ENCODE peak calls at places on chromosomes 11 and 22, in five cellular contexts. One of them, this sample, is unnamed.

GRCh38 chr22:42974223-42974622 is 40.7 kb downstream of the PACSIN2 start:
- DNase-seq in colonic mucosa: peak; percentile 61
- DNase-seq in IMR-90: no peak
- DNase-seq in CD8-positive, alpha-beta T cell: no peak
- DNase-seq in hepatocyte: no peak
- DNase-seq in this sample: no peak

GRCh38 chr11:69552951-69553350 is 71.5 kb downstream of the LINC01488 start:
- DNase-seq in colonic mucosa: no peak
- DNase-seq in IMR-90: no peak
- DNase-seq in CD8-positive, alpha-beta T cell: no peak
- DNase-seq in hepatocyte: no peak
- DNase-seq in this sample: no peak

GRCh38 chr22:45129703-45130524 is 33.8 kb upstream of the NUP50 start:
- DNase-seq in colonic mucosa: no peak
- DNase-seq in IMR-90: no peak
- DNase-seq in CD8-positive, alpha-beta T cell: no peak
- DNase-seq in hepatocyte: no peak
- DNase-seq in this sample: no peak

GRCh38 chr22:42644422-42645340 is 4.3 kb upstream of the ATP5MGL start:
- DNase-seq in colonic mucosa: no peak
- DNase-seq in IMR-90: no peak
- DNase-seq in CD8-positive, alpha-beta T cell: no peak
- DNase-seq in hepatocyte: peak; percentile 52
- DNase-seq in this sample: peak; percentile 48

GRCh38 chr11:126542621-126543020 is 187.1 kb downstream of the ST3GAL4 start:
- DNase-seq in colonic mucosa: no peak
- DNase-seq in IMR-90: no peak
- DNase-seq in CD8-positive, alpha-beta T cell: no peak
- DNase-seq in hepatocyte: no peak
- DNase-seq in this sample: no peak

GRCh38 chr22:46578824-46579561 is 41.2 kb upstream of the GRAMD4 start:
- DNase-seq in colonic mucosa: peak; percentile 76
- DNase-seq in IMR-90: peak; percentile 40
- DNase-seq in CD8-positive, alpha-beta T cell: no peak
- DNase-seq in hepatocyte: peak; percentile 56
- DNase-seq in this sample: peak; percentile 61

GRCh38 chr11:100681064-100681502 is 6.0 kb upstream of the ARHGAP42 start:
- DNase-seq in colonic mucosa: peak; percentile 84
- DNase-seq in IMR-90: peak; percentile 34
- DNase-seq in CD8-positive, alpha-beta T cell: no peak
- DNase-seq in hepatocyte: peak; percentile 77
- DNase-seq in this sample: peak; percentile 68

GRCh38 chr22:43811777-43812148 is 342 bp downstream of the EFCAB6 start:
- DNase-seq in colonic mucosa: no peak
- DNase-seq in IMR-90: peak; percentile 61
- DNase-seq in CD8-positive, alpha-beta T cell: no peak
- DNase-seq in hepatocyte: peak; percentile 55
- DNase-seq in this sample: no peak

GRCh38 chr22:49962751-49963646 is 2.4 kb downstream of the PIM3 start:
- DNase-seq in colonic mucosa: peak; percentile 39
- DNase-seq in IMR-90: no peak
- DNase-seq in CD8-positive, alpha-beta T cell: no peak
- DNase-seq in hepatocyte: peak; percentile 30
- DNase-seq in this sample: peak; percentile 43

GRCh38 chr11:114091791-114092397 is 32.4 kb downstream of the ZBTB16 start:
- DNase-seq in colonic mucosa: no peak
- DNase-seq in IMR-90: no peak
- DNase-seq in CD8-positive, alpha-beta T cell: no peak
- DNase-seq in hepatocyte: no peak
- DNase-seq in this sample: peak; percentile 57

GRCh38 chr22:20392983-20393704 is 807 bp upstream of the ZNF74 start:
- DNase-seq in colonic mucosa: no peak
- DNase-seq in IMR-90: no peak
- DNase-seq in CD8-positive, alpha-beta T cell: no peak
- DNase-seq in hepatocyte: no peak
- DNase-seq in this sample: peak; percentile 28

DNA sequence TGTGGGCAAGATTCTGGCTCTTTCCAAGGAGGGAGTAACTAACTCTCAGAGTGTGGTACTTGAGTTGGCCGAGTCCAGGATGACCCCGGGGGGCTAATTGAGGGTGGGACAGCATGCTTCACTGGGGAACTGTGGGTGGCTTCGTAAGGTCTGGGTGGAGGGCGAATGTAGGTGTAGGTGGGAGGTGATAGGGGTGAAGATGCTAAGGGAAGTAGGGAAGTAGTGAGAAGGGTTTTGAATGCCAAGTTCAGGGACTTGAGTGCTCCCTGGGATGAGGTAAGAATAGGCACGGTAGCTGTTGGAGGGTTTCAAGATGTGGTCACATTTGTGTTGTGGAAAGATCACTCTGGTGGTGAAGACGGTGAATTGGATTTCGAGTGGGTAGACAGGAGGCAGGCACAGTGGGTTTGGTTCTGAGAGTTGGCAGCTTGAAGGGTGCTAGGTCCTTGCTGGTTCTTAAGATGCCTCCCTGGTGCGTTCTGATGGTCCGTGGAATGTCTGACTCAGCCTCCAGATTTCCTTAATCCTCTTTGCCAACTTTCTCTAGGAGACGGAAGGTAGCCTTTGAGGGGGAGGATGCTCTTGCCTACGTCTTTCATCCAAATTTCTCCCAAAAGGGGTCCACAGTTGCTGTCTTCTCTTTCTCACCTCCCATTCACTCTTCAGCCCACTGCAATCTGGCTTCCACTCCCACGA is 2.5 kb upstream of the DNAL4 start:
- DNase-seq in colonic mucosa: no peak
- DNase-seq in IMR-90: no peak
- DNase-seq in CD8-positive, alpha-beta T cell: no peak
- DNase-seq in hepatocyte: no peak
- DNase-seq in this sample: no peak
- TF ChIP-seq CTCF in colonic mucosa: no peak
- TF ChIP-seq CTCF in IMR-90: no peak
- TF ChIP-seq CTCF in CD8-positive, alpha-beta T cell: no peak
- TF ChIP-seq CTCF in hepatocyte: no peak
- TF ChIP-seq CTCF in this sample: no peak

GRCh38 chr11:95338430-95338991 is 107.5 kb upstream of the SESN3 start:
- DNase-seq in colonic mucosa: peak; percentile 50
- DNase-seq in IMR-90: peak; percentile 10
- DNase-seq in CD8-positive, alpha-beta T cell: no peak
- DNase-seq in hepatocyte: peak; percentile 91
- DNase-seq in this sample: no peak

GRCh38 chr11:95337175-95337957 is 106.4 kb upstream of the SESN3 start:
- DNase-seq in colonic mucosa: peak; percentile 42
- DNase-seq in IMR-90: peak; percentile 33
- DNase-seq in CD8-positive, alpha-beta T cell: peak; percentile 1
- DNase-seq in hepatocyte: peak; percentile 52
- DNase-seq in this sample: peak; percentile 88

GRCh38 chr11:95339554-95339953 is 108.6 kb upstream of the SESN3 start:
- DNase-seq in colonic mucosa: no peak
- DNase-seq in IMR-90: no peak
- DNase-seq in CD8-positive, alpha-beta T cell: no peak
- DNase-seq in hepatocyte: no peak
- DNase-seq in this sample: no peak

GRCh38 chr11:95335989-95336388 is 105.0 kb upstream of the SESN3 start:
- DNase-seq in colonic mucosa: no peak
- DNase-seq in IMR-90: no peak
- DNase-seq in CD8-positive, alpha-beta T cell: no peak
- DNase-seq in hepatocyte: no peak
- DNase-seq in this sample: peak; percentile 55

GRCh38 chr11:95337972-95338429 is 107.0 kb upstream of the SESN3 start:
- DNase-seq in colonic mucosa: no peak
- DNase-seq in IMR-90: no peak
- DNase-seq in CD8-positive, alpha-beta T cell: no peak
- DNase-seq in hepatocyte: no peak
- DNase-seq in this sample: peak; percentile 61
- H3K27ac ChIP-seq in colonic mucosa: peak overlapping the region; percentile 53
- H3K27ac ChIP-seq in IMR-90: no peak overlapping the region
- H3K27ac ChIP-seq in CD8-positive, alpha-beta T cell: no peak overlapping the region
- H3K27ac ChIP-seq in hepatocyte: peak overlapping the region; percentile 97
- H3K27ac ChIP-seq in this sample: peak overlapping the region; percentile 80

DNA sequence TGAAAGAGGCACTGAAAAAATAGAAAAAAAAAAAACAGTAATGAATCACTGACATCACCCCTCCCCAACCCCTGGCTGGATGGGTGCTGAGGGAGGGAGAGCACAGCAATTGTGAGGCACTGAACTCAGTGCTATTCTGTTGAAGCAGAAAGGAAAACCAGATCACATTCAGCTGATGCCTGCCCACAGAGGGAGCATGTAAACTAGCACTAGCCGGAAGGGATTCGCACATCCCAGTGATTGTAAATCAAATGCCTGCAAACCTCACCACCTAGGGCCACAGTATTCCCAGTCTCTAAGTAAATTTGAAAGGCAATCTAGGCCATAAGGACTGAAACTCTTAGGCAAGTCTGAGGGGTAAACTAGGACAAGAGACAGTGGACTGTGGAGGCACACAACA is 772.0 kb upstream of the CCDC179 start:
- DNase-seq in colonic mucosa: no peak
- DNase-seq in IMR-90: no peak
- DNase-seq in CD8-positive, alpha-beta T cell: no peak
- DNase-seq in hepatocyte: no peak
- DNase-seq in this sample: no peak
- TF ChIP-seq CTCF in colonic mucosa: no peak
- TF ChIP-seq CTCF in IMR-90: no peak
- TF ChIP-seq CTCF in CD8-positive, alpha-beta T cell: no peak
- TF ChIP-seq CTCF in hepatocyte: no peak
- TF ChIP-seq CTCF in this sample: no peak

GRCh38 chr11:65210748-65211147 is 29.0 kb downstream of the CAPN1 start:
- DNase-seq in colonic mucosa: no peak
- DNase-seq in IMR-90: no peak
- DNase-seq in CD8-positive, alpha-beta T cell: no peak
- DNase-seq in hepatocyte: no peak
- DNase-seq in this sample: peak; percentile 31

GRCh38 chr11:65207918-65208784 is 26.4 kb downstream of the CAPN1 start:
- DNase-seq in colonic mucosa: no peak
- DNase-seq in IMR-90: no peak
- DNase-seq in CD8-positive, alpha-beta T cell: no peak
- DNase-seq in hepatocyte: no peak
- DNase-seq in this sample: peak; percentile 28

GRCh38 chr11:65210361-65210731 is 28.6 kb downstream of the CAPN1 start:
- DNase-seq in colonic mucosa: no peak
- DNase-seq in IMR-90: no peak
- DNase-seq in CD8-positive, alpha-beta T cell: no peak
- DNase-seq in hepatocyte: no peak
- DNase-seq in this sample: no peak

GRCh38 chr11:65209711-65210360 is 28.1 kb downstream of the CAPN1 start:
- DNase-seq in colonic mucosa: no peak
- DNase-seq in IMR-90: no peak
- DNase-seq in CD8-positive, alpha-beta T cell: no peak
- DNase-seq in hepatocyte: no peak
- DNase-seq in this sample: peak; percentile 28

GRCh38 chr11:65208785-65209710 is 27.3 kb downstream of the CAPN1 start:
- DNase-seq in colonic mucosa: peak; percentile 77
- DNase-seq in IMR-90: no peak
- DNase-seq in CD8-positive, alpha-beta T cell: no peak
- DNase-seq in hepatocyte: no peak
- DNase-seq in this sample: peak; percentile 32
- H3K27ac ChIP-seq in colonic mucosa: peak overlapping the region; percentile 46
- H3K27ac ChIP-seq in IMR-90: no peak overlapping the region
- H3K27ac ChIP-seq in CD8-positive, alpha-beta T cell: no peak overlapping the region
- H3K27ac ChIP-seq in hepatocyte: no peak overlapping the region
- H3K27ac ChIP-seq in this sample: no peak overlapping the region

GRCh38 chr22:37567991-37568390 is 7.7 kb downstream of the CDC42EP1 start:
- DNase-seq in colonic mucosa: no peak
- DNase-seq in IMR-90: no peak
- DNase-seq in CD8-positive, alpha-beta T cell: no peak
- DNase-seq in hepatocyte: no peak
- DNase-seq in this sample: no peak
- TF ChIP-seq CTCF in colonic mucosa: no peak
- TF ChIP-seq CTCF in IMR-90: no peak
- TF ChIP-seq CTCF in CD8-positive, alpha-beta T cell: no peak
- TF ChIP-seq CTCF in hepatocyte: no peak
- TF ChIP-seq CTCF in this sample: no peak

GRCh38 chr11:64746486-64746885 is 2.5 kb upstream of the RASGRP2 start:
- DNase-seq in colonic mucosa: no peak
- DNase-seq in IMR-90: no peak
- DNase-seq in CD8-positive, alpha-beta T cell: no peak
- DNase-seq in hepatocyte: no peak
- DNase-seq in this sample: no peak
- H3K27ac ChIP-seq in colonic mucosa: peak overlapping the region; percentile 86
- H3K27ac ChIP-seq in IMR-90: no peak overlapping the region
- H3K27ac ChIP-seq in CD8-positive, alpha-beta T cell: peak overlapping the region; percentile 98
- H3K27ac ChIP-seq in hepatocyte: no peak overlapping the region
- H3K27ac ChIP-seq in this sample: no peak overlapping the region

GRCh38 chr22:24772493-24773220 is 1.9 kb downstream of the PIWIL3 start:
- DNase-seq in colonic mucosa: no peak
- DNase-seq in IMR-90: peak; percentile 54
- DNase-seq in CD8-positive, alpha-beta T cell: no peak
- DNase-seq in hepatocyte: peak; percentile 46
- DNase-seq in this sample: peak; percentile 87
- TF ChIP-seq CTCF in colonic mucosa: no peak
- TF ChIP-seq CTCF in IMR-90: peak; percentile 74
- TF ChIP-seq CTCF in CD8-positive, alpha-beta T cell: no peak
- TF ChIP-seq CTCF in hepatocyte: peak; percentile 60
- TF ChIP-seq CTCF in this sample: peak; percentile 86

DNA sequence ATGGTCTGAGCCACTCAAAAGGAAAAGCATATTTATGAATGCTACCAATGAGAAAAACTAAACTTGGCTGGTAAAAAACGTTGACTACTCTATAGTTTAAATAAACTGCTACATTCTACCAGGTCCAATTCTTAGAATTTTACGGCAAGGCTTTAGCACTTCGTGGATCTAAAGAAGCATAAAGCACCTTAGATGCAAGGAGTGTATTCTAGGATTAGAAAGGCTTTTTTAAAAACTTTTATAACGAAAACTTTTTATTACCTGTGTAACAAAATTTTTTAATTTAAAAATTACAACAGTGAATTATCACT is 13.9 kb downstream of the PHF21A start:
- DNase-seq in colonic mucosa: no peak
- DNase-seq in IMR-90: no peak
- DNase-seq in CD8-positive, alpha-beta T cell: no peak
- DNase-seq in hepatocyte: no peak
- DNase-seq in this sample: no peak
- H3K27ac ChIP-seq in colonic mucosa: no peak overlapping the region
- H3K27ac ChIP-seq in IMR-90: no peak overlapping the region
- H3K27ac ChIP-seq in CD8-positive, alpha-beta T cell: no peak overlapping the region
- H3K27ac ChIP-seq in hepatocyte: no peak overlapping the region
- H3K27ac ChIP-seq in this sample: no peak overlapping the region

GRCh38 chr22:27627444-27627833 is 174.1 kb downstream of the MN1 start:
- DNase-seq in colonic mucosa: no peak
- DNase-seq in IMR-90: no peak
- DNase-seq in CD8-positive, alpha-beta T cell: no peak
- DNase-seq in hepatocyte: no peak
- DNase-seq in this sample: no peak
- TF ChIP-seq CTCF in colonic mucosa: no peak
- TF ChIP-seq CTCF in IMR-90: no peak
- TF ChIP-seq CTCF in CD8-positive, alpha-beta T cell: no peak
- TF ChIP-seq CTCF in hepatocyte: no peak
- TF ChIP-seq CTCF in this sample: peak; percentile 67

This sample was measured in endodermal cell.